ENCODE peak calls at places on chromosomes 13 and 19, in six cellular contexts. R, H, M, F, E and J are unnamed samples.

GRCh38 chr19:13069415-13070369 is 33.0 kb downstream of the LYL1 start:
- DNase-seq in E (no peak), M (no peak), H (no peak), R (no peak), F (no peak), J (no peak)

GRCh38 chr19:890831-891230 is 2.2 kb downstream of the MED16 start:
- DNase-seq in R (no peak), E (no peak), M (no peak), F (no peak), H (no peak), J (no peak)

GRCh38 chr13:113562866-113563265 is 21.7 kb upstream of the TFDP1 start:
- DNase-seq in F (no peak), H (no peak), M (no peak), E (no peak), R (no peak), J (no peak)

GRCh38 chr13:98508280-98509074 is 68.4 kb downstream of the STK24 start:
- DNase-seq in R (no peak), M (no peak), H (no peak), E (no peak), F (no peak), J (no peak)

GRCh38 chr19:54299126-54299498 is 13.9 kb downstream of the LILRA5 start:
- DNase-seq in R (no peak), M (no peak), E (no peak), H (no peak), F (no peak), J (no peak)

GRCh38 chr19:27729332-27729731 is 1483.6 kb downstream of the UQCRFS1 start:
- DNase-seq in F (no peak), H (no peak), R (no peak), M (no peak), E (no peak), J (no peak)

GRCh38 chr19:45156231-45156630 is 4.6 kb downstream of the NKPD1 start:
- DNase-seq in H (no peak), M (no peak), F (no peak), E (no peak), R (no peak), J (no peak)

GRCh38 chr19:2327773-2328400 is 499 bp downstream of the LSM7 start:
- DNase-seq in F (no peak), E (peak), H (no peak), M (no peak), R (no peak), J (no peak)

GRCh38 chr13:37319041-37319443 is 213.6 kb upstream of the CSNK1A1L start:
- DNase-seq in E (no peak), H (no peak), M (no peak), F (no peak), R (no peak), J (no peak)

GRCh38 chr13:75390229-75390628 is 91.7 kb downstream of the TBC1D4 start:
- DNase-seq in M (no peak), R (no peak), F (no peak), H (no peak), E (no peak), J (no peak)

GRCh38 chr19:572891-573825 is 762 bp downstream of the BSG start:
- DNase-seq in M (peak), F (peak), H (no peak), E (no peak), R (no peak), J (no peak)

GRCh38 chr13:110642291-110642981 is 27.1 kb downstream of the NAXD start:
- DNase-seq in H (no peak), F (no peak), R (no peak), E (no peak), M (no peak), J (no peak)

GRCh38 chr19:38728752-38729541 is 15.3 kb downstream of the CAPN12 start:
- DNase-seq in E (no peak), R (no peak), H (no peak), F (peak), M (peak), J (no peak)

GRCh38 chr13:50220938-50221337 is 205.7 kb downstream of the KCNRG start:
- DNase-seq in F (no peak), H (no peak), R (no peak), E (no peak), M (no peak), J (no peak)

GRCh38 chr19:29624489-29625210 is 18.6 kb downstream of the POP4 start:
- DNase-seq in H (no peak), E (no peak), F (no peak), R (no peak), M (no peak), J (no peak)

GRCh38 chr13:101289764-101290163 is 126.5 kb downstream of the NALCN start:
- DNase-seq in M (no peak), F (no peak), H (peak), E (peak), R (no peak), J (no peak)

GRCh38 chr13:20696073-20696472 is 7.4 kb upstream of the IL17D start:
- DNase-seq in E (no peak), H (no peak), F (no peak), R (no peak), M (no peak), J (no peak)

GRCh38 chr19:54507824-54508223 is 5.2 kb downstream of the LAIR2 start:
- DNase-seq in H (no peak), M (no peak), F (no peak), R (no peak), E (no peak), J (no peak)

GRCh38 chr19:19600793-19601346 is 17.6 kb downstream of the PBX4 start:
- DNase-seq in R (no peak), M (no peak), H (no peak), F (no peak), E (no peak), J (no peak)

GRCh38 chr13:40863723-40864122 is 74.3 kb downstream of the SLC25A15 start:
- DNase-seq in F (no peak), R (no peak), E (no peak), M (no peak), H (no peak), J (no peak)

GRCh38 chr13:109734002-109734785 is 52.2 kb downstream of the IRS2 start:
- DNase-seq in E (no peak), M (no peak), H (no peak), R (no peak), F (no peak), J (no peak)

GRCh38 chr13:81738364-81738763 is 1397.4 kb upstream of the SPRY2 start:
- DNase-seq in R (no peak), F (no peak), M (no peak), H (no peak), E (no peak), J (no peak)

GRCh38 chr19:5489511-5489910 is 34.3 kb downstream of the ZNRF4 start:
- DNase-seq in M (no peak), R (no peak), H (no peak), E (no peak), F (no peak), J (no peak)

GRCh38 chr13:26583662-26584061 is 26.2 kb downstream of the WASF3 start:
- DNase-seq in F (no peak), R (no peak), M (no peak), H (no peak), E (no peak), J (no peak)

GRCh38 chr13:33904431-33904830 is 86.5 kb downstream of the RFC3 start:
- DNase-seq in F (no peak), R (no peak), H (no peak), M (no peak), E (no peak), J (no peak)

GRCh38 chr19:55018633-55019032 is 19.4 kb downstream of the GP6 start:
- DNase-seq in H (no peak), M (no peak), R (no peak), E (no peak), F (no peak), J (no peak)

GRCh38 chr19:30566681-30567420 is 194.7 kb downstream of the ZNF536 start:
- DNase-seq in R (no peak), E (no peak), H (no peak), F (no peak), M (no peak), J (no peak)

GRCh38 chr19:45900661-45901431 is 1.6 kb downstream of the MYPOP start:
- DNase-seq in H (no peak), F (no peak), R (no peak), E (no peak), M (no peak), J (no peak)

GRCh38 chr19:8251025-8251472 is 41.9 kb downstream of the CERS4 start:
- DNase-seq in E (no peak), F (peak), R (no peak), M (peak), H (no peak), J (no peak)

GRCh38 chr19:33796164-33797100 is at the start of gene KCTD15:
- DNase-seq in R (no peak), H (no peak), E (no peak), F (peak), M (peak), J (no peak)

GRCh38 chr19:38386968-38387549 is 775 bp downstream of the GGN start:
- DNase-seq in F (peak), E (no peak), R (no peak), M (no peak), H (no peak), J (no peak)

GRCh38 chr19:4506449-4507149 is 11.7 kb downstream of the PLIN4 start:
- DNase-seq in H (no peak), F (peak), E (no peak), M (no peak), R (no peak), J (no peak)

GRCh38 chr13:66069570-66069969 is 1160.6 kb downstream of the PCDH9 start:
- DNase-seq in H (no peak), R (no peak), E (no peak), M (no peak), F (no peak), J (no peak)

GRCh38 chr19:16595097-16595496 is 22.9 kb upstream of the SLC35E1 start:
- DNase-seq in M (no peak), R (no peak), H (no peak), F (no peak), E (no peak), J (no peak)

GRCh38 chr13:40479196-40479845 is 187.1 kb downstream of the FOXO1 start:
- DNase-seq in F (no peak), M (no peak), H (no peak), R (no peak), E (no peak), J (no peak)